ENCODE peak calls at places on chromosomes 2 and 18, in ten cellular contexts. O is stomach, B is adrenal gland, R is prostate gland, X is Peyer's patch, Z is upper lobe of left lung, N is heart left ventricle, U is gastrocnemius medialis, L is transverse colon, Y is uterus. J is an unnamed sample.
A peak's percentile ranks its signal among the peaks of the same experiment; 100 is the strongest.

GRCh38 chr2:229675569-229675968 is 38.8 kb downstream of the DNER start:
- DNase-seq in Y (no peak), N (no peak), R (no peak), L (no peak), B (peak; percentile 53), X (no peak), U (no peak), Z (no peak), O (no peak), J (no peak)

GRCh38 chr2:234564719-234565118 is 67.8 kb upstream of the ARL4C start:
- DNase-seq in Y (no peak), L (no peak), N (no peak), U (no peak), O (no peak), Z (no peak), X (no peak), B (no peak), R (no peak), J (no peak)

GRCh38 chr2:8906208-8906607 is 68.8 kb upstream of the KIDINS220 start:
- DNase-seq in Y (no peak), X (no peak), O (peak; percentile 29), R (no peak), U (no peak), Z (no peak), N (no peak), B (no peak), L (peak; percentile 26), J (no peak)

GRCh38 chr2:72220170-72220569 is 72.5 kb upstream of the CYP26B1 start:
- DNase-seq in U (no peak), Z (no peak), L (no peak), B (no peak), O (no peak), Y (no peak), R (no peak), N (no peak), X (no peak), J (no peak)

GRCh38 chr2:221551864-221552263 is 20.2 kb downstream of the EPHA4 start:
- DNase-seq in Y (no peak), B (no peak), X (no peak), N (no peak), L (no peak), Z (no peak), R (no peak), O (no peak), U (no peak), J (no peak)

GRCh38 chr18:25876334-25876979 is 214.0 kb downstream of the SS18 start:
- DNase-seq in X (no peak), Y (no peak), N (no peak), B (no peak), Z (no peak), O (no peak), U (no peak), L (no peak), R (no peak), J (no peak)

GRCh38 chr2:57218206-57218605 is 828.4 kb upstream of the VRK2 start:
- DNase-seq in O (no peak), Z (no peak), X (no peak), N (peak; percentile 57), L (no peak), R (no peak), Y (no peak), B (no peak), U (no peak), J (no peak)

GRCh38 chr2:235263205-235264120 is 230.4 kb upstream of the AGAP1 start:
- DNase-seq in X (peak; percentile 83), O (peak; percentile 34), L (peak; percentile 70), R (peak; percentile 72), B (peak; percentile 87), Y (peak; percentile 59), N (peak; percentile 84), Z (peak; percentile 48), U (peak; percentile 64), J (peak; percentile 17)

GRCh38 chr2:44237221-44237620 is 38.1 kb upstream of the SLC3A1 start:
- DNase-seq in U (no peak), Z (no peak), X (no peak), O (no peak), B (no peak), L (no peak), Y (no peak), R (no peak), N (no peak), J (no peak)

GRCh38 chr2:9805435-9806297 is 37.6 kb upstream of the TAF1B start:
- DNase-seq in B (no peak), U (no peak), O (no peak), X (no peak), Z (no peak), L (no peak), Y (no peak), N (no peak), R (no peak), J (no peak)

GRCh38 chr2:215755651-215756350 is 257.6 kb downstream of the MREG start:
- DNase-seq in O (no peak), X (no peak), N (no peak), U (no peak), R (no peak), L (no peak), Z (no peak), Y (no peak), B (no peak), J (no peak)

GRCh38 chr2:25672500-25673169 is 742 bp downstream of the DTNB start:
- DNase-seq in B (peak; percentile 66), R (peak; percentile 42), L (peak; percentile 65), X (peak; percentile 63), N (peak; percentile 33), Z (peak; percentile 75), Y (peak; percentile 58), U (peak; percentile 25), O (peak; percentile 71), J (peak; percentile 78)

GRCh38 chr2:25671622-25672021 is 1.8 kb downstream of the DTNB start:
- DNase-seq in Y (no peak), B (no peak), N (no peak), U (no peak), R (peak; percentile 79), Z (peak; percentile 50), L (no peak), O (peak; percentile 48), X (no peak), J (peak; percentile 65)

GRCh38 chr2:25669520-25669919 is 3.9 kb downstream of the DTNB start:
- DNase-seq in L (no peak), Y (no peak), X (no peak), Z (no peak), U (no peak), N (no peak), R (no peak), O (no peak), B (no peak), J (no peak)

GRCh38 chr2:25674003-25674362 is 606 bp upstream of the DTNB start:
- DNase-seq in Y (no peak), X (no peak), N (no peak), B (no peak), O (no peak), L (no peak), U (no peak), Z (no peak), R (no peak), J (no peak)

DNA sequence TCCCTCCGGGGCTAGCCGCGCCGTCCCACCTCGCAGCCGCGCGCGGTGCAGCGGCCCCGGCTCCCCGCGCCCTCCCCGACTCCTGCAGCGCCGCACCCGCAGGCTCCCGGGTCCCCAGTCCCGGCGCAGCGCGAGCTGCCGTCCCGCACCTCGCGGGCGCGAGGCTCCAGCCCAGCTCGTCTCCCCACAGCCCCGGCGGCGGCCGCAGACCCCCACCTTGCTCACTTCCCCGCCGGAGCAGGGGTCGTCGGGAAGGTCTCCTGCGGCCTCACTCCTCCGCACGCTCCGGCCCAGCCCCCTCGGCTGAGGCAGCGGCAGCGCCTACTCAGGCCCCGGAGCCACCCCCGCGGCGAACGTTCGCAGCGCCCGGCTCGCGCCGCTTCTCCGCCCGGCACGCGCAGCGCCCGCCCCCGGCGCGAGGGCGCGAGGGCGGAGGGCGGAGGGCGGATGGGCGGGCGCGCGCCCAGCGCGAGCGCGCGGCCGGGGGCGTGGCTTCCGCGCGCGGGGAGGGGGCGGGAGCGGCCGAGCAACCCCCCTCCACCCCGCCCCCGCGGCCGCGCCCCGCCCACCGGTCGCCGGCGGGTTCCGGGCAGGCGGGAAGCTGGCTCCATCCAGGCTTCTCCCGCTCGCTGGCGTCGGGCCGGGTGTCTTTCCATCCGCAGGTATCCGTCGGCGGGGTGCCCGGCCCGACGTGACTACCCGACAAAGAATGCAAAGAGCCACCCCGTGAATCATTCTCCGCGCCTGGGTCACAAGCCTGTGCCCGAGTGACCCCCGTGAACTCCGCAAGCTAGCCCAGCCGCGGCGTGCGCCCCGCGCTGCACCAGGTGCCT is at the start of gene DTNB:
- DNase-seq in R (peak; percentile 89), Z (peak; percentile 84), U (peak; percentile 69), O (peak; percentile 86), Y (peak; percentile 83), N (peak; percentile 86), X (peak; percentile 83), B (peak; percentile 90), L (peak; percentile 86), J (peak; percentile 90)
- TF ChIP-seq POLR2A in R (peak; percentile 66), Z (no peak), U (peak; percentile 31), O (no peak), Y (peak; percentile 77), N (no peak), X (peak; percentile 28), B (peak; percentile 47), L (no peak), J (no peak)

DNA sequence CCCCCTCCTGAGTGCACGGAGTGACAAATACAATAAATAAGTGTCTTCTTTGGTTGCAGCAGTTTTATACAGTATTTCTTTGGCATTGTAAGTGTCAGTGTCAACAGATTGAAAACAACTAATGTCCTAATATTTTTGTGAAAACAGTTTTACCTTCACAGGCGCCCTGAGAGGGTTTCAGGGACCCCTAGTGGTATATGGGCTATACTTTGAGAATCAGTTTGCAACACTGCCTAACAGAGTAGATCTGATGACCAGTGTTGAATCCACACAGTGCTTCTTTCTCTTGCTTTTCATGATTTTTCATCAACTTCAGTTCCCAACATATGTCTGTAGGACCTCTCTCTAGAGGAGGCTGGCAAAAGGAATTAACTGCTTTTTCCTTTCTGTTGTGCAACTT is 162.2 kb downstream of the PRPF40A start:
- DNase-seq in N (no peak), Z (no peak), X (no peak), O (no peak), Y (no peak), U (no peak), R (no peak), L (no peak), B (no peak), J (no peak)
- H3K4me3 ChIP-seq in N (no peak overlapping the region), Z (no peak overlapping the region), X (no peak overlapping the region), O (no peak overlapping the region), Y (no peak overlapping the region), U (no peak overlapping the region), R (no peak overlapping the region), L (no peak overlapping the region), B (no peak overlapping the region), J (no peak overlapping the region)

DNA sequence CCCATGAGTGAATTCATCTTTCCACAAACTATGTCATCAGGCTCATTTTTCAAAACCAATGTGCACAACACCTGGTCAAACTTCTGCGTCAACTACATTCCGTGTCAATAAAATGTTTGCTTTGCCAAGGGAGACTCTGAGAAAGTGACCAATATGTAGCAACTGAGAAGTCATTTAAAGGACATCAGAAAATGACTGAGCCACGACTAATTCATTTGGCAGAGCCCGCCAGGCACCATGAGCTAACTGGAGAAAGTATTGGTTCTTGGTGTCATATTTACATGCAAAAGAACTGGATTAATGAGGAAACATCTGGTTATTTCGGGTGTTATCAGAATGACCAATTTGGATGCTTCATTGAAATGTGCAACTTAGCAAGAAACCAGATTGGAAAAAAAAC is 7.2 kb downstream of the RND3 start:
- DNase-seq in N (no peak), U (no peak), X (no peak), O (peak; percentile 34), B (peak; percentile 58), Y (no peak), R (no peak), L (no peak), Z (no peak), J (no peak)
- H3K4me1 ChIP-seq in N (peaks cover 96% of the 10 kb centered on the region), U (peaks cover 80% of the 10 kb centered on the region), X (no peaks in the 10 kb centered on the region), O (peaks cover 94% of the 10 kb centered on the region), B (peaks cover 92% of the 10 kb centered on the region), Y (peaks cover 13% of the 10 kb centered on the region), R (no peaks in the 10 kb centered on the region), L (peaks cover 69% of the 10 kb centered on the region), Z (peaks cover 28% of the 10 kb centered on the region), J (peaks cover 24% of the 10 kb centered on the region)

GRCh38 chr2:144516417-144516980 is 3.4 kb downstream of the ZEB2 start:
- DNase-seq in R (no peak), Y (no peak), B (peak; percentile 43), O (no peak), N (peak; percentile 35), Z (no peak), U (no peak), X (no peak), L (no peak), J (no peak)
- TF ChIP-seq POLR2A in R (no peak), Y (no peak), B (peak; percentile 7), O (no peak), N (no peak), Z (no peak), U (no peak), X (no peak), L (no peak), J (no peak)